ENCODE peak calls at places on chromosomes 4 and X, in six cellular contexts. H is stomach, G is choroid plexus epithelial cell, W is A549, E is pancreas, F is fibroblast of mammary gland. A is an unnamed sample.

GRCh38 chrX:119398587-119398973 is 556 bp upstream of the SLC25A43 start:
- DNase-seq in W (peak), E (no peak), F (peak), H (no peak), G (no peak), A (no peak)

GRCh38 chr4:152500798-152501434 is 35.0 kb downstream of the FBXW7 start:
- DNase-seq in W (peak), E (no peak), F (peak), G (peak), H (peak), A (peak)

GRCh38 chr4:61520176-61520575 is 320.1 kb downstream of the ADGRL3 start:
- DNase-seq in E (no peak), G (peak), F (no peak), H (no peak), W (no peak), A (no peak)

GRCh38 chr4:180086480-180087170 is 2156.6 kb upstream of the TENM3 start:
- DNase-seq in H (no peak), G (no peak), W (no peak), F (no peak), E (no peak), A (no peak)

GRCh38 chr4:70863099-70863790 is 23.6 kb upstream of the GRSF1 start:
- DNase-seq in W (no peak), F (no peak), E (no peak), H (no peak), G (no peak), A (no peak)

GRCh38 chr4:140296335-140296753 is 77.1 kb upstream of the SCOC start:
- DNase-seq in E (no peak), W (peak), G (peak), H (peak), F (peak), A (peak)

GRCh38 chr4:37243722-37244582 is 591 bp upstream of the NWD2 start:
- DNase-seq in E (peak), H (no peak), F (peak), W (peak), G (no peak), A (peak)

GRCh38 chr4:82745173-82745842 is 53.3 kb downstream of the SCD5 start:
- DNase-seq in G (peak), E (no peak), F (no peak), H (no peak), W (no peak), A (no peak)

GRCh38 chr4:143406523-143406922 is 69.8 kb downstream of the GAB1 start:
- DNase-seq in H (peak), E (no peak), G (peak), F (peak), W (no peak), A (peak)

GRCh38 chr4:181181331-181181730 is 1061.9 kb upstream of the TENM3 start:
- DNase-seq in F (peak), H (no peak), G (no peak), E (no peak), W (no peak), A (no peak)

GRCh38 chr4:113455081-113455480 is 306.5 kb downstream of the CAMK2D start:
- DNase-seq in H (no peak), F (no peak), G (no peak), W (no peak), E (no peak), A (no peak)

GRCh38 chr4:26127851-26128337 is 192.9 kb upstream of the RBPJ start:
- DNase-seq in W (no peak), H (peak), F (no peak), E (peak), G (no peak), A (no peak)

GRCh38 chr4:25797136-25797535 is 65.7 kb downstream of the SEL1L3 start:
- DNase-seq in W (no peak), G (no peak), E (no peak), H (no peak), F (no peak), A (no peak)

GRCh38 chr4:109998867-109999303 is 86.2 kb downstream of the EGF start:
- DNase-seq in E (no peak), F (peak), G (peak), W (peak), H (no peak), A (peak)

GRCh38 chr4:5014007-5014682 is 5.1 kb downstream of the CYTL1 start:
- DNase-seq in F (no peak), E (no peak), G (no peak), W (no peak), H (no peak), A (no peak)

GRCh38 chrX:153863251-153863991 is 22.6 kb downstream of the L1CAM start:
- DNase-seq in F (no peak), W (no peak), G (no peak), E (peak), H (no peak), A (no peak)

GRCh38 chrX:40168183-40169015 is 70.6 kb upstream of the BCOR start:
- DNase-seq in G (no peak), H (no peak), F (no peak), W (no peak), E (no peak), A (no peak)

GRCh38 chrX:40165861-40166260 is 68.1 kb upstream of the BCOR start:
- DNase-seq in E (no peak), G (no peak), W (no peak), F (no peak), H (no peak), A (no peak)

GRCh38 chrX:40167240-40168182 is 69.8 kb upstream of the BCOR start:
- DNase-seq in W (no peak), H (no peak), E (no peak), G (no peak), F (no peak), A (no peak)

GRCh38 chrX:40165206-40165605 is 67.4 kb upstream of the BCOR start:
- DNase-seq in F (no peak), H (no peak), E (no peak), G (no peak), W (no peak), A (no peak)

DNA sequence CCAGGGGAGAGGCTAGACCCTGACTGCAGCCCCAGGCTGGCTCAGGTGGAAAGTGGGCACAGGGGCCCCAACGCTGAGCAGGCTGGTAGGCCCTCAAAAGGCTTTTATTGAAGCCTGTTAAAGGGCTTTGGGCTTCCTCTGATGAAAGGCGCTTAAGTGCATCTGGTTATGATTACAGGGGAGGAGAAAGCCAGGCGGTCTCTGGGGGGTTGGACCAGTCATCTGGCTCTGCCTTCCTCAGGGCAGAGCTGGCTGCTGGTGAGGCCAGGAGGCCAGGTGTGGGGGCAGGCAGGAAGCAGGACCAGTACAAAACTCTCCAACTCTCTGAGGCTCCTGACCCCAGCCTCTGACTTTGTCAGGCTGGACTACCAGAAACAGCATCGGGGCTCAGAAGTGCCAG is 68.8 kb upstream of the BCOR start:
- DNase-seq in G (no peak), H (no peak), F (peak), E (no peak), W (no peak), A (no peak)
- H3K4me3 ChIP-seq in G (no peak), H (no peak), F (no peak), E (no peak), W (no peak), A (peak)

GRCh38 chr4:74375824-74376426 is 11.0 kb downstream of the EREG start:
- DNase-seq in G (no peak), F (no peak), E (no peak), W (no peak), H (peak), A (no peak)

GRCh38 chr4:74376888-74377483 is 12.0 kb downstream of the EREG start:
- DNase-seq in E (no peak), W (peak), G (peak), F (peak), H (no peak), A (no peak)

GRCh38 chr4:74374128-74374527 is 9.2 kb downstream of the EREG start:
- DNase-seq in F (no peak), H (no peak), E (no peak), G (no peak), W (no peak), A (no peak)

GRCh38 chr4:74377714-74378113 is 12.8 kb downstream of the EREG start:
- DNase-seq in E (no peak), G (no peak), F (no peak), H (no peak), W (no peak), A (no peak)

DNA sequence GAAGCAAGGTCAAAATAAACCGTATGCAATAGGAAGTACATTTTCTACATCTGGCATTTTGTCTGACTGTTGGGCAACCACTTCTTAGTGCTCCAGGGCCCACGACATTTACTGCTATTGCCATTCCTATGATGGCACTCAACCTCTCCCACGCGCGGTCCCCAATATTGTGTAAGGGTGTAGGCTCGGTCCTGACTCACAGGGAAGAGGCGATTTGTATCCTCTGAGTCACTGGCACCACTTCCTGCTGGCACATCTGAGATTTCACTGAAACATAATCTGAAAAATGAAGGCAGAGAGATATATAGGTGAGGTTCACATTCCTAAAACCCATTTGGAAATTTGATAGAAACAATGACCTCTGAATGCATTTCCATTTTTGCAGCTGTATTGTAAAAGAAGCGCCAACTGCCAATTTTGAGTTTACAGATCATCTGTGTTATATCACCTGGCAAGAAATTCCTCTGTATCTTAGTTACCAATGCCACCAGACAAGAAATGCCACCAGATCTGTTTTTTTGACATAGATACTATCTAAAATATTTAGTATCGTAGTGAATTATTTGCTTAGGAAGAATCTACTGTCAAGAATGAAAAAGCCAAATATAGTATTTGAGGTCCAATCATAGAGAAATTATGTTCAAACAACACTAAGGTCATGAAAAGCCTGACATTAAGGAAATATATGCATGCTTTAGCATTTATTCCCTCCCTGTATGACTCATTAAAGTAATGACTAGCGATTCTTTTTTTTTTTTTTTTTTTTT is 9.8 kb downstream of the EREG start:
- DNase-seq in E (no peak), G (peak), W (peak), F (peak), H (peak), A (no peak)
- H3K4me3 ChIP-seq in E (no peak), G (no peak), W (no peak), F (no peak), H (no peak), A (no peak)

GRCh38 chr4:39664828-39665731 is 26.4 kb upstream of the SMIM14 start:
- DNase-seq in E (no peak), G (peak), W (peak), H (no peak), F (peak), A (no peak)
- H3K4me3 ChIP-seq in E (no peak), G (no peak), W (no peak), H (no peak), F (no peak), A (no peak)

DNA sequence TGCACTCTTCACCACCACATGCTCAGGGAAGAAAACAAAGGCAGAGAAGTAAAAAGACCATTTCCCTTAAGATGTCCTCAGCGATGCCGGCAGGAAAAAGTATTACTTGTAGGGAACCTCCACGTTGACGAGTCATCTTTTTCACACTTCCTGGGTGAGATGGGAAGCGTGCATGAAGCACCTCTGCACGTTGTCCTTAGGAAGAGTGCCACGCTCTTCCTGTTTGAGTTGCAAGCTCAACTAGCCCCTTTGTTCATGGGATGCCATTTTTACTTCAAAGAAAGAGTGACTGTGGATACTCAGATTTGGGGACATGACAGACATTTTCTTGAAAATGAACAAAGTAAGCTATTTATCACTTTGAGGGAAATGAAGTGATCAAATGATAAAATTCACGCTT is 33.8 kb downstream of the DCTD start:
- DNase-seq in G (no peak), W (no peak), F (no peak), E (no peak), H (no peak), A (no peak)
- H3K4me3 ChIP-seq in G (no peak), W (no peak), F (no peak), E (no peak), H (no peak), A (no peak)

DNA sequence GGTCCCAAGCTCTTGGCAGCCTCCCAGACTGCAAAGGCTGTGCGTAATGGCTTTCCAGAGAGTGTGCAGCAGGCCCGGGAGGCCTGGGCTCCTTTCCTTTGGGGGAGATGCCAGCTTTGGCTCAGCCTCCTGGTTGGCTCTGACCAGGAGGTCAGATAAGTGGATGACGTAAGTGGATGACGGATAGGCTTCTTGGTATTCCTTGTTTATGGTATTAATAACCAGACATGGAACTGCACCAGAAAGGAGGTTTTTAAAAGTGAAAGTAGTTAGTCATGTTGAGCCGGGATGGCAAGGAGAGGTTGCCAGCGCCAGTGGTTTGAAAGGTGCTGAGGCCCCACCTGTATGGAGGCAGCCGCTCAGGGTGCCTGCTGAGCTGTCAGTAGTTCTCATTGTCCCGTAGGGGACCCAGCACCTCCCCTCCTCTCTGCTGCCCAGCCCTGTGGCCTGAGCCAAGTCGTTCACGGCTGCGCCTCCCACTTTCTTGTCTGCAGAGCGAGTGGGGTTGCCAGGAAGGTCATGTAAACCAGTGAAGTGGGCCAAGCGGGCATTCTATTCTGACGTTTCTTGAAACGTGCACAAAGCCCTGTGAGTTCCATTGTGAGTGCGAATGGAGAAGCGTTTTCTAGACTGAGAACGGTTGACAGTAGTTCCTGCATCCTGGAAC is 28.7 kb upstream of the STOX2 start:
- DNase-seq in W (peak), E (peak), G (peak), F (peak), H (peak), A (peak)
- H3K4me3 ChIP-seq in W (peak), E (no peak), G (no peak), F (peak), H (peak), A (peak)

DNA sequence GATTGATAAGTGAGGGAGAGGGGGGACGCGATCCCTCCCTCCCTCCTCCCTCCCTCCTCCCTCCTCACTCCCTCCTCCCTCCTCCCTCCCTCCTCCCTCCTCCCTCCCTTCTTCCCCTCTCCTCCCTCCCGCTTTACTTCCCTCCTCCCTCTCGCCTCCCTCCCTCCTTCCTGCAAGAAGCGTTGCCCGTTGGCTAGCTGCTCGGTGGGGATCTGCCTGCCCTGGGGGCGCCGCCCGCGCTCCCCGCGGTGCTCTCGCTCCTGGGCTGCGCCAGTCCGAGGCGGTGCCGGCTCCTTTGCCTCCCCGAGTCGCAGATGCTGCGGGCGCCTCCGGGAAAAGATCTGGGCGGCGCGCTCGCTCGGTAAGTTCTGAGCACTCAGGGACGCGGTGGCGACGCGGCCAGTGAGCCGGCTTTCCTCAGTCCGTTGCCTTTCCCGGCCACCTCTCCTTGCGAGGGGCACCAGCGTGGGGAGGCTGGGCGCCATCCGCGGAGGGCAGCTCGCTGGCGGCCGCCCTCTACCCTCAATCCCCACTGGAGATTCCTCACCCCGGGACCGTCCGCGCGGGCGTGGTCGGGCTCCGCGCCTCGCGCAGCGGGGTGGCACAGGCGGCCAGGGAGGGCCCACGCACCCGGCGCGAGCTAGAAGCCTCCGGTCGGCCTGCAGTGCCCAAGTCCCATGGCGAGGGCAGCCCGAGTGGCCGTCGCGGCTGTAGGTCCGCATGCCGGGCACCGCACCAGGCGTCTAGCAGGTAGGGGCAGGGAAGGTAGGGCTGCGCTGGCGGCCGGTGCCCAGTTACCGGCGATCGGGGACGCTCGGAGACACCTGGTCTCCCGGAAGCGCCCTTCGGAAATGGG is at the start of gene SLITRK2:
- DNase-seq in W (no peak), F (peak), G (no peak), H (no peak), E (peak), A (no peak)
- H3K4me3 ChIP-seq in W (peak), F (no peak), G (no peak), H (peak), E (no peak), A (peak)